ENCODE peak calls at places on chromosomes 3 and 15, in eight cellular contexts. V is PC-9; X is CD4-positive, alpha-beta memory T cell; L is HCT116; E is K562; C is right cardiac atrium; I is ascending aorta; T is hepatocyte. M is an unnamed sample.
A peak's percentile ranks its signal among the peaks of the same experiment; 100 is the strongest.

GRCh38 chr15:63970723-63971426 is 75.4 kb downstream of the DAPK2 start:
- DNase-seq in C (no peak), E (no peak), X (peak; percentile 12), T (no peak), V (no peak), I (no peak), L (no peak), M (no peak)

GRCh38 chr15:57213783-57214366 is 162.4 kb upstream of the CGNL1 start:
- DNase-seq in I (no peak), E (peak; percentile 46), X (peak; percentile 14), T (peak; percentile 40), V (no peak), L (peak; percentile 21), C (no peak), M (no peak)

GRCh38 chr15:77464129-77464865 is 43.6 kb downstream of the HMG20A start:
- DNase-seq in T (peak; percentile 6), I (no peak), X (no peak), C (no peak), L (no peak), V (no peak), E (no peak), M (no peak)

GRCh38 chr15:81575436-81576123 is 201.6 kb upstream of the TMC3 start:
- DNase-seq in L (no peak), I (no peak), C (no peak), X (no peak), E (peak; percentile 46), V (no peak), T (peak; percentile 11), M (peak; percentile 23)

GRCh38 chr3:82012775-82013174 is 251.3 kb upstream of the GBE1 start:
- DNase-seq in V (no peak), T (no peak), I (no peak), C (no peak), X (no peak), L (no peak), E (no peak), M (no peak)

GRCh38 chr15:34709866-34710265 is 44.9 kb downstream of the GJD2 start:
- DNase-seq in X (no peak), I (no peak), E (no peak), L (no peak), C (no peak), V (no peak), T (no peak), M (no peak)

GRCh38 chr15:98728107-98728810 is 79.9 kb downstream of the IGF1R start:
- DNase-seq in V (no peak), X (no peak), C (no peak), I (no peak), L (no peak), T (no peak), E (no peak), M (no peak)

GRCh38 chr3:27501759-27502158 is 17.6 kb upstream of the SLC4A7 start:
- DNase-seq in E (no peak), C (no peak), X (no peak), I (no peak), V (no peak), L (no peak), T (no peak), M (no peak)

GRCh38 chr3:30583973-30584372 is 22.4 kb upstream of the TGFBR2 start:
- DNase-seq in X (no peak), L (no peak), T (peak; percentile 37), C (no peak), V (no peak), I (no peak), E (no peak), M (no peak)

GRCh38 chr3:151798476-151798875 is 15.4 kb upstream of the AADAC start:
- DNase-seq in C (no peak), T (no peak), L (no peak), E (no peak), V (no peak), I (no peak), X (no peak), M (no peak)

GRCh38 chr3:54121404-54122045 is 827 bp upstream of the CACNA2D3 start:
- DNase-seq in I (no peak), C (peak; percentile 30), T (peak; percentile 19), L (no peak), E (no peak), V (no peak), X (no peak), M (peak; percentile 54)

GRCh38 chr15:23415321-23415865 is 31.6 kb downstream of the GOLGA6L2 start:
- DNase-seq in T (no peak), I (peak; percentile 37), V (no peak), E (no peak), X (no peak), C (no peak), L (no peak), M (no peak)

GRCh38 chr3:10955694-10956453 is 36.7 kb upstream of the SLC6A1 start:
- DNase-seq in E (no peak), V (no peak), T (no peak), I (no peak), C (peak; percentile 49), L (no peak), X (no peak), M (no peak)

GRCh38 chr3:46981932-46982471 is 2.5 kb downstream of the NBEAL2 start:
- DNase-seq in V (peak; percentile 68), E (no peak), C (peak; percentile 50), L (no peak), I (no peak), T (peak; percentile 62), X (no peak), M (no peak)

GRCh38 chr3:79846148-79846933 is 78.5 kb upstream of the ROBO1 start:
- DNase-seq in L (no peak), C (no peak), V (no peak), I (no peak), X (no peak), T (no peak), E (peak; percentile 13), M (no peak)

GRCh38 chr3:189570916-189571315 is 60.3 kb upstream of the TP63 start:
- DNase-seq in T (no peak), V (no peak), E (no peak), L (no peak), X (no peak), C (no peak), I (no peak), M (no peak)

GRCh38 chr15:59473226-59473625 is 35.2 kb downstream of the FAM81A start:
- DNase-seq in X (no peak), C (no peak), T (no peak), L (no peak), I (no peak), E (no peak), V (no peak), M (no peak)

GRCh38 chr3:172315401-172316091 is 132.7 kb downstream of the GHSR start:
- DNase-seq in I (peak; percentile 62), X (no peak), C (no peak), V (peak; percentile 94), L (peak; percentile 35), E (peak; percentile 38), T (peak; percentile 67), M (no peak)

GRCh38 chr3:158471639-158472294 is 99.2 kb upstream of the MLF1 start:
- DNase-seq in I (no peak), E (no peak), T (peak; percentile 58), C (no peak), V (no peak), L (peak; percentile 24), X (no peak), M (no peak)

GRCh38 chr3:52232279-52233107 is 6.5 kb downstream of the TWF2 start:
- DNase-seq in L (no peak), C (no peak), V (no peak), T (no peak), I (no peak), X (no peak), E (no peak), M (no peak)

GRCh38 chr3:197068077-197068476 is 38.5 kb upstream of the MELTF start:
- DNase-seq in X (no peak), C (no peak), I (no peak), L (no peak), T (no peak), E (no peak), V (no peak), M (no peak)

GRCh38 chr15:87268675-87269074 is 987.9 kb downstream of the NTRK3 start:
- DNase-seq in X (no peak), E (no peak), L (no peak), V (no peak), C (no peak), T (no peak), I (no peak), M (no peak)

DNA sequence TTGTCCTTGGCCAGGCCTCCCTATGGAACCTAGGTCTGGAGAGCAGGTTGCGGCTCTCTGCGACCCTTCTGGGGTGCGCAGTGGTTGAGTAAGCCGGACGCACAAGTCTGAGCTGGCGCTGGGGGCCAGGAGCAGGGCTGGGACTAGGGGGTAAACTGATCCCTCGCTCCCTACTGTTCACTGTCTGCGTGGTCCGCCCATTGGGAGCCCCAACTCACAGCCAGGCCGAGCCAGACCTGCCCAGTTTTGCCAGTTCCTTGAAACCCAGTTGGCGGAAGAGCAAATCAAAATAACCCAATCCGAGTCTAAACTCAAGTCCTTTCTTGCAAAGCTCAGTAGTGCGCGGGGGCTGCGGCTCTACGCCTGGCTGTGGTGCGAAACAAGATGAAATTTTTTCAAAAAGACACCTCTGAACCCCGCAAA is 17.5 kb downstream of the RGMA start:
- DNase-seq in T (no peak), I (no peak), V (no peak), C (no peak), X (no peak), E (no peak), L (no peak), M (no peak)
- H3K27me3 ChIP-seq in T (peaks cover 17% of the 10 kb centered on the region), I (no peaks in the 10 kb centered on the region), V (peaks cover 8% of the 10 kb centered on the region), C (no peaks in the 10 kb centered on the region), X (peaks cover 22% of the 10 kb centered on the region), E (peaks cover 76% of the 10 kb centered on the region), L (no peaks in the 10 kb centered on the region), M (peaks cover 29% of the 10 kb centered on the region)

GRCh38 chr15:88635343-88635742 is 3.5 kb upstream of the ISG20 start:
- DNase-seq in L (no peak), V (no peak), C (no peak), E (no peak), T (no peak), X (peak; percentile 78), I (no peak), M (no peak)
- H3K4me1 ChIP-seq in L (peaks cover 38% of the 10 kb centered on the region), V (peaks cover 29% of the 10 kb centered on the region), C (peaks cover 5% of the 10 kb centered on the region), E (peaks cover 17% of the 10 kb centered on the region), T (peaks cover 20% of the 10 kb centered on the region), X (peaks cover 96% of the 10 kb centered on the region), I (peaks cover 15% of the 10 kb centered on the region), M (peaks cover 5% of the 10 kb centered on the region)

DNA sequence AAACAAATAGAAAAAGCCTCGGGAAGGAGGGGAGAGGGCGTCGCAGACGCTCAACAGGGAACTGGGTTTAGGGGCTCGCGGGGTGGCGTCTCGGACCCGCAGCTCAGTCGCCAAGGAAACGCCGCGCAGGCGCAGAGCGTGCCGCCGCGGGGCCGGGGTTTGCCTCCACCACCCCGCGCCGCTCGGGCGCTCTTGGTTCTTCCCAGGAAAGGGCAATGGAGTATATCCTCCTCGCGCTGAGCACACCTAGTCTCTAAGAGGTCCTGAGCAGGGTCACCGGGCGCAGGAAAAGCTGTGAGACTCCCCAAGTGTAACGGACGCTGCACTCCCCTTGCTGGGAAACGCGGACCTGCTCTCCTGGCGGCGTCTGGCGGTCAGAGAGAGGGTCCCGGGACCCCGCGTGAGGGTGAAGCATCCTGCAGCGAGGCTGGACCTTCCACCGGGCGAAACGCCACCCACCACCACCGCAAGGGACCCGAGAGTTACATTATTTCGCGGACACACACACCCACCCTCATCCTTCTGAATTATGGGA is 713 bp downstream of the PLCH1 start:
- DNase-seq in C (peak; percentile 58), L (peak; percentile 27), I (peak; percentile 63), V (no peak), X (peak; percentile 23), E (peak; percentile 74), T (peak; percentile 81), M (peak; percentile 82)
- H3K27me3 ChIP-seq in C (no peaks in the 10 kb centered on the region), L (no peaks in the 10 kb centered on the region), I (no peaks in the 10 kb centered on the region), V (no peaks in the 10 kb centered on the region), X (peaks cover 18% of the 10 kb centered on the region), E (no peaks in the 10 kb centered on the region), T (no peaks in the 10 kb centered on the region), M (peaks cover 66% of the 10 kb centered on the region)

GRCh38 chr15:69117431-69117841 is 43.0 kb upstream of the GLCE start:
- DNase-seq in C (no peak), L (no peak), I (no peak), X (no peak), T (no peak), E (peak; percentile 8), V (no peak), M (peak; percentile 41)
- H3K4me1 ChIP-seq in C (no peaks in the 10 kb centered on the region), L (peaks cover 5% of the 10 kb centered on the region), I (no peaks in the 10 kb centered on the region), X (peaks cover 14% of the 10 kb centered on the region), T (peaks cover 8% of the 10 kb centered on the region), E (peaks cover 20% of the 10 kb centered on the region), V (peaks cover 19% of the 10 kb centered on the region), M (peaks cover 31% of the 10 kb centered on the region)